ENCODE peak calls at places on chromosome 21, in nine cellular contexts. H is IMR-90; V is A549; G is heart left ventricle; N is foreskin fibroblast; B is brain microvascular endothelial cell; Q is heart right ventricle; K is fibroblast of the aortic adventitia; S is CD8-positive, alpha-beta T cell. O is an unnamed sample.
A peak's percentile ranks its signal among the peaks of the same experiment; 100 is the strongest.

GRCh38 chr21:36263797-36264196 is 56.2 kb upstream of the MORC3 start:
- DNase-seq in H (no peak), V (no peak), G (no peak), N (no peak), B (no peak), Q (no peak), K (no peak), S (no peak), O (no peak)

GRCh38 chr21:44437696-44438431 is 17.4 kb upstream of the LRRC3 start:
- DNase-seq in H (no peak), V (no peak), G (peak; percentile 61), N (no peak), B (no peak), Q (no peak), K (no peak), S (no peak), O (no peak)

GRCh38 chr21:46229923-46230260 is 1.3 kb upstream of the LSS start:
- DNase-seq in H (no peak), V (no peak), G (no peak), N (no peak), B (no peak), Q (no peak), K (no peak), S (no peak), O (no peak)

GRCh38 chr21:15472108-15472507 is 257.7 kb upstream of the USP25 start:
- DNase-seq in H (no peak), V (no peak), G (no peak), N (no peak), B (no peak), Q (no peak), K (no peak), S (no peak), O (no peak)

GRCh38 chr21:18524097-18524496 is 120.5 kb upstream of the TMPRSS15 start:
- DNase-seq in H (no peak), V (no peak), G (no peak), N (no peak), B (no peak), Q (no peak), K (no peak), S (no peak), O (no peak)

GRCh38 chr21:38818336-38818723 is 12.6 kb downstream of the ETS2 start:
- DNase-seq in H (no peak), V (no peak), G (no peak), N (no peak), B (no peak), Q (no peak), K (no peak), S (no peak), O (no peak)

GRCh38 chr21:31136891-31137290 is 98.6 kb upstream of the KRTAP19-8 start:
- DNase-seq in H (peak; percentile 74), V (no peak), G (no peak), N (no peak), B (peak; percentile 83), Q (no peak), K (peak; percentile 23), S (no peak), O (no peak)

GRCh38 chr21:31974454-31974985 is 101.7 kb downstream of the HUNK start:
- DNase-seq in H (no peak), V (no peak), G (no peak), N (no peak), B (no peak), Q (no peak), K (no peak), S (peak; percentile 16), O (no peak)

GRCh38 chr21:46131721-46132651 is 23.4 kb downstream of the FTCD start:
- DNase-seq in H (no peak), V (no peak), G (peak; percentile 66), N (no peak), B (no peak), Q (no peak), K (no peak), S (no peak), O (no peak)

GRCh38 chr21:39730418-39731107 is 14.4 kb upstream of the IGSF5 start:
- DNase-seq in H (no peak), V (no peak), G (no peak), N (no peak), B (no peak), Q (no peak), K (no peak), S (no peak), O (no peak)

GRCh38 chr21:38679531-38679930 is 126.2 kb upstream of the ETS2 start:
- DNase-seq in H (peak; percentile 62), V (no peak), G (no peak), N (peak; percentile 23), B (peak; percentile 64), Q (peak; percentile 12), K (peak; percentile 74), S (no peak), O (peak; percentile 8)

GRCh38 chr21:31879251-31879650 is 6.4 kb downstream of the HUNK start:
- DNase-seq in H (no peak), V (no peak), G (no peak), N (no peak), B (no peak), Q (no peak), K (no peak), S (no peak), O (no peak)

DNA sequence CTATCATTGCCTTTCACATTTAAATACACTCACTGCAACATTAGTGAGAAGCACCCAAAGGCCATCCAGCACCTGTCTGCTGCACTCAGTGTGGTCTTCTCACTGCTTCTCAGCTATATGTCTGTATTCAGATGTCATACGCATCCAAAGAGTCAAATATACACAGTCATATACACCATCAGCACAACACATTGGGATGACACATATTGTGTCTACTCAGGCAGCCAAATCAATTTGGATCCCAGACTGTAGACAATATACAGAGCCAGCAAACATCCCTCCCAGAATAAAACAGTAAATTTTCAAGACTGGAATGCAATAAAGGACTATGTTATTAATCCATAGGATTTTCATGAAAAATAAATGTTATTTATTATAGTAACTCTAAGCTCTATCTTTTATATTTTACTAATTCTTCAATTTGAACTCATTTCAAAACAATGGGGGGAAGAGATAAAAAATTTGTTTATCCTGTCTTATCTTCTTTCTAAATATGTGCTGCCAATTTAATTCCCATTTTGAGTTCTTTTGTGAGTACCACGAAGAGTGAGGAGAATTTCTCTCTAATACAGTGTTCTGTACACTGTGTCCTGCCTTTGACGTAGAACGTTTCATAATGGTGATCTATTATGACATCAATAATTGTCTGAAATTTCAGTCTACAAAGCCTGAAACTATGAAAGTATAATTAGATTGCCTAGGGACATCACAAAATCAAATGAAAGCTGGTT is 602.2 kb upstream of the CXADR start:
- DNase-seq in H (no peak), V (no peak), G (no peak), N (no peak), B (no peak), Q (no peak), K (no peak), S (no peak), O (no peak)
- TF ChIP-seq CTCF in H (no peak), V (no peak), G (no peak), N (no peak), B (no peak), Q (no peak), K (no peak), S (no peak), O (no peak)

GRCh38 chr21:42232176-42232825 is 13.4 kb downstream of the ABCG1 start:
- DNase-seq in H (no peak), V (no peak), G (no peak), N (no peak), B (no peak), Q (no peak), K (no peak), S (no peak), O (no peak)

GRCh38 chr21:42234464-42235241 is 15.7 kb downstream of the ABCG1 start:
- DNase-seq in H (peak; percentile 45), V (peak; percentile 36), G (peak; percentile 88), N (no peak), B (peak; percentile 24), Q (peak; percentile 66), K (peak; percentile 17), S (peak; percentile 68), O (peak; percentile 42)

GRCh38 chr21:42235593-42235992 is 16.7 kb downstream of the ABCG1 start:
- DNase-seq in H (no peak), V (no peak), G (no peak), N (no peak), B (no peak), Q (no peak), K (no peak), S (no peak), O (no peak)

GRCh38 chr21:42233067-42233981 is 14.4 kb downstream of the ABCG1 start:
- DNase-seq in H (peak; percentile 20), V (peak; percentile 21), G (peak; percentile 83), N (peak; percentile 33), B (peak; percentile 18), Q (peak; percentile 75), K (peak; percentile 66), S (peak; percentile 64), O (peak; percentile 66)

DNA sequence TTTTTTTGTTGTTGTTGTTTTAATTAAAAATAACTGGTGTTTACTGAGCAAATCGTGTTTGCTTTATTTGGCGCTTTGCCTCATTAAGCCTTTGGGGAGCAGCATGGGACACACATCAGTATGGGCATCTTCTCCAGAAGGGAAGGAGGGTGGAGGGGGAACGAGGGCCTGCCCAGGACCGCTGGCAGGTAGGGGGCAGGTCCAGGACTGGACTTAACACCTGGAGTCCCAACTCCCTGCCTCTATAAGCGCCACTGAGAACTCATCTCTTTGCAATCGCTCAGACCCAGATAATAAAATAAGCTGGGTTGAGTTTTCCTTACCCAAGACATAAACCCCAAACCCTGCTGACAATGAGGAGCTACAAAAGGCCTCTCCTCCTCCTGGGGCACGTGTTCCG is 15.1 kb downstream of the ABCG1 start:
- DNase-seq in H (no peak), V (no peak), G (no peak), N (no peak), B (no peak), Q (no peak), K (no peak), S (no peak), O (no peak)
- H3K4me3 ChIP-seq in H (no peak overlapping the region), V (peak overlapping the region; percentile 44), G (peak overlapping the region; percentile 56), N (no peak overlapping the region), B (no peak overlapping the region), Q (peak overlapping the region; percentile 54), K (no peak overlapping the region), S (peak overlapping the region; percentile 49), O (no peak overlapping the region)

GRCh38 chr21:14262039-14262438 is 46.1 kb downstream of the RBM11 start:
- DNase-seq in H (no peak), V (no peak), G (no peak), N (no peak), B (no peak), Q (no peak), K (no peak), S (no peak), O (no peak)

GRCh38 chr21:14260459-14260764 is 44.5 kb downstream of the RBM11 start:
- DNase-seq in H (no peak), V (no peak), G (no peak), N (no peak), B (no peak), Q (no peak), K (no peak), S (no peak), O (no peak)

GRCh38 chr21:14263879-14264278 is 47.9 kb downstream of the RBM11 start:
- DNase-seq in H (no peak), V (no peak), G (no peak), N (no peak), B (no peak), Q (no peak), K (no peak), S (no peak), O (no peak)

GRCh38 chr21:14259669-14260458 is 43.9 kb downstream of the RBM11 start:
- DNase-seq in H (peak; percentile 56), V (peak; percentile 37), G (no peak), N (peak; percentile 3), B (peak; percentile 31), Q (no peak), K (peak; percentile 60), S (no peak), O (peak; percentile 68)
- TF ChIP-seq CTCF in H (peak; percentile 61), V (peak; percentile 49), G (peak; percentile 37), N (peak; percentile 35), B (peak; percentile 52), Q (peak; percentile 61), K (peak; percentile 47), S (peak; percentile 62), O (peak; percentile 49)

GRCh38 chr21:37364722-37365121 is 1.9 kb upstream of the DYRK1A start:
- DNase-seq in H (no peak), V (no peak), G (no peak), N (no peak), B (no peak), Q (no peak), K (no peak), S (no peak), O (no peak)
- H3K4me3 ChIP-seq in H (no peak overlapping the region), V (no peak overlapping the region), G (no peak overlapping the region), N (peak overlapping the region; percentile 86), B (no peak overlapping the region), Q (peak overlapping the region; percentile 68), K (no peak overlapping the region), S (no peak overlapping the region), O (no peak overlapping the region)